ENCODE peak calls at places on chromosomes 1 and 21, in seven cellular contexts. N is lower lobe of right lung, Y is neuronal stem cell, S is Peyer's patch, T is cardiac fibroblast, L is T-helper 2 cell, U is posterior cingulate gyrus. V is an unnamed sample.

GRCh38 chr1:29669488-29669871 is 433.2 kb downstream of the PTPRU start:
- DNase-seq in U (no peak), S (peak), Y (no peak), N (no peak), L (no peak), T (no peak), V (no peak)

GRCh38 chr1:152168535-152168868 is 9.5 kb upstream of the RPTN start:
- DNase-seq in L (no peak), T (no peak), Y (no peak), S (no peak), U (no peak), N (no peak), V (no peak)

GRCh38 chr1:225670356-225670755 is 17.4 kb upstream of the ENAH start:
- DNase-seq in L (no peak), N (no peak), Y (no peak), U (no peak), S (no peak), T (no peak), V (no peak)

GRCh38 chr1:10299174-10299573 is 88.8 kb downstream of the KIF1B start:
- DNase-seq in Y (no peak), T (no peak), L (no peak), U (no peak), S (no peak), N (no peak), V (no peak)

GRCh38 chr1:224380003-224380402 is 23.3 kb downstream of the CNIH4 start:
- DNase-seq in N (no peak), Y (no peak), S (no peak), T (no peak), U (no peak), L (peak), V (no peak)

GRCh38 chr1:222071313-222071886 is 329.5 kb upstream of the DUSP10 start:
- DNase-seq in U (no peak), T (no peak), Y (no peak), N (no peak), L (no peak), S (no peak), V (no peak)

GRCh38 chr1:85580046-85580411 is 532 bp upstream of the CCN1 start:
- DNase-seq in Y (no peak), L (no peak), U (no peak), T (peak), S (no peak), N (no peak), V (no peak)

GRCh38 chr21:32189688-32190483 is 89.0 kb downstream of the MIS18A start:
- DNase-seq in Y (no peak), N (no peak), S (no peak), T (no peak), L (no peak), U (no peak), V (no peak)

GRCh38 chr21:42505090-42505726 is 8.4 kb upstream of the SLC37A1 start:
- DNase-seq in S (no peak), U (no peak), L (no peak), N (no peak), Y (no peak), T (no peak), V (no peak)

GRCh38 chr1:165912638-165913037 is 85.2 kb downstream of the UCK2 start:
- DNase-seq in Y (no peak), N (no peak), S (no peak), T (no peak), U (no peak), L (no peak), V (no peak)

GRCh38 chr1:108107658-108108057 is 92.5 kb downstream of the SLC25A24 start:
- DNase-seq in T (peak), U (no peak), N (no peak), Y (no peak), L (no peak), S (no peak), V (no peak)

GRCh38 chr21:15908187-15908586 is 178.4 kb downstream of the USP25 start:
- DNase-seq in N (no peak), Y (no peak), S (no peak), L (no peak), U (no peak), T (peak), V (no peak)

GRCh38 chr1:185739967-185740366 is 5.8 kb downstream of the HMCN1 start:
- DNase-seq in S (no peak), T (peak), U (no peak), Y (no peak), N (no peak), L (no peak), V (no peak)

GRCh38 chr1:236107121-236107907 is 35.0 kb upstream of the GPR137B start:
- DNase-seq in S (no peak), Y (no peak), U (no peak), N (no peak), T (no peak), L (no peak), V (no peak)

GRCh38 chr1:109786531-109787021 is 22.9 kb upstream of the EPS8L3 start:
- DNase-seq in T (peak), L (no peak), U (no peak), N (peak), S (peak), Y (no peak), V (no peak)

GRCh38 chr1:31934706-31935629 is 3.2 kb downstream of the PTP4A2 start:
- DNase-seq in N (no peak), T (peak), Y (no peak), U (no peak), S (no peak), L (no peak), V (no peak)

V was measured in right lobe of liver.